ENCODE peak calls at places on chromosomes 5 and 9, in four cellular contexts. One of them, this sample, is unnamed.
A peak's percentile ranks its signal among the peaks of the same experiment; 100 is the strongest.

GRCh38 chr5:167602077-167602476 is 689.4 kb upstream of the WWC1 start:
- DNase-seq in esophagus squamous epithelium: no peak
- DNase-seq in GM12865: no peak
- DNase-seq in RWPE1: no peak
- DNase-seq in this sample: no peak

GRCh38 chr9:75601280-75601679 is 289.2 kb upstream of the PCSK5 start:
- DNase-seq in RWPE1: no peak
- DNase-seq in esophagus squamous epithelium: no peak
- DNase-seq in GM12865: no peak
- DNase-seq in this sample: peak; percentile 34

GRCh38 chr5:15502208-15502607 is 2.2 kb downstream of the FBXL7 start:
- DNase-seq in GM12865: no peak
- DNase-seq in esophagus squamous epithelium: no peak
- DNase-seq in RWPE1: no peak
- DNase-seq in this sample: no peak

GRCh38 chr5:37495668-37496067 is 116.5 kb downstream of the WDR70 start:
- DNase-seq in GM12865: no peak
- DNase-seq in RWPE1: peak; percentile 26
- DNase-seq in esophagus squamous epithelium: no peak
- DNase-seq in this sample: no peak

GRCh38 chr5:135019314-135019713 is 14.7 kb downstream of the PITX1 start:
- DNase-seq in GM12865: no peak
- DNase-seq in RWPE1: no peak
- DNase-seq in esophagus squamous epithelium: no peak
- DNase-seq in this sample: no peak

GRCh38 chr5:10860645-10861455 is 99.8 kb upstream of the DAP start:
- DNase-seq in esophagus squamous epithelium: no peak
- DNase-seq in RWPE1: no peak
- DNase-seq in GM12865: no peak
- DNase-seq in this sample: no peak

GRCh38 chr9:103183569-103184191 is 188.5 kb downstream of the CYLC2 start:
- DNase-seq in RWPE1: peak; percentile 10
- DNase-seq in esophagus squamous epithelium: no peak
- DNase-seq in GM12865: no peak
- DNase-seq in this sample: peak; percentile 70

GRCh38 chr9:106632621-106633020 is 230.3 kb upstream of the ZNF462 start:
- DNase-seq in esophagus squamous epithelium: no peak
- DNase-seq in GM12865: no peak
- DNase-seq in RWPE1: peak; percentile 64
- DNase-seq in this sample: peak; percentile 9

GRCh38 chr9:26112724-26113123 is 434.5 kb upstream of the TUSC1 start:
- DNase-seq in esophagus squamous epithelium: no peak
- DNase-seq in GM12865: no peak
- DNase-seq in RWPE1: no peak
- DNase-seq in this sample: peak; percentile 42

GRCh38 chr9:87113892-87114291 is 166.6 kb upstream of the GAS1 start:
- DNase-seq in RWPE1: no peak
- DNase-seq in esophagus squamous epithelium: no peak
- DNase-seq in GM12865: no peak
- DNase-seq in this sample: peak; percentile 30
- TF ChIP-seq CTCF in RWPE1: no peak
- TF ChIP-seq CTCF in esophagus squamous epithelium: no peak
- TF ChIP-seq CTCF in GM12865: no peak
- TF ChIP-seq CTCF in this sample: peak; percentile 8

DNA sequence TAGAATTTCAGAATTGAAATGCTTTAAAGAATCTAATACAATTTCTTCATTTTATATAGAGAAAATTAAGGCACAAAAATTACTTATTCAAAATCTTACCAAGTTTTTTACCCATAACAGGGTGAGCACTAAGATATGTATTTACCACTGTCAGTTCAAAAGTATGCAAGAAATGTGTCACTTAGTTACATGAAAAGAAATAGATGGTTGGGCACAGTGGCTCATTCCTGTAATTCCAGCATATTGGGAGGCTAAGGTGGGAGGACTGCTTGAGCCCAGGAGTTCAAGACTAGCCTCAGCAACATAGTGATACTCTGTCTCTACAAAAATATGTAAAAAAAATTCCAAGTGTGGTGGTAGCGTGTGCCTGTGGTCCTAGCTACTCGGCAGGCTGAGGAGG is 19.5 kb downstream of the YIPF5 start:
- DNase-seq in GM12865: no peak
- DNase-seq in RWPE1: no peak
- DNase-seq in esophagus squamous epithelium: no peak
- DNase-seq in this sample: no peak
- TF ChIP-seq CTCF in GM12865: no peak
- TF ChIP-seq CTCF in RWPE1: no peak
- TF ChIP-seq CTCF in esophagus squamous epithelium: no peak
- TF ChIP-seq CTCF in this sample: no peak

DNA sequence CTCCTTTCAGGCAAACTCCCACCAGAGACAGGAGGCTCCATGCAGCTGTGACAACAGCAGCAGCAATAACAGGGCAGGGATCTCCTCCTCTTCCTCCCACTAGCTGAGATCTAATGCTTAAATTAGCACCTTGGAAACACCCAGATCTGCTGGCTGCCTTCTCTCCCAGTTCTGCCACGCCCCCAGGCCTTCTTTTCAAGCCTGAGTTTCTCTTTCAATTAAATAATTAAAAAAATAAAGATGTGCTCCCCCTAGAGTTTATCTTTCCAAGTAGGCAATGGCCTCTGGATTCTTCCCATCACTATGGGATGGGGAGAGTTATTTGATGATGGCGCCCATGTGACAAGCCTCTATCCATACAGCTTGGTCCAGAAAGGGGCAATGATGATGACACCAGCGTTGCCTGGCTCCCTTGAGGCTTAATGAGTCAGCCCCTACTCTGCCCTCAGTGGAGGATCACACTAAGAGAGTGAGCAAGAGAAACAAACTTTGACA is 3.8 kb downstream of the FAM219A start:
- DNase-seq in GM12865: no peak
- DNase-seq in esophagus squamous epithelium: no peak
- DNase-seq in RWPE1: peak; percentile 55
- DNase-seq in this sample: peak; percentile 78
- TF ChIP-seq CTCF in GM12865: no peak
- TF ChIP-seq CTCF in esophagus squamous epithelium: no peak
- TF ChIP-seq CTCF in RWPE1: no peak
- TF ChIP-seq CTCF in this sample: no peak

DNA sequence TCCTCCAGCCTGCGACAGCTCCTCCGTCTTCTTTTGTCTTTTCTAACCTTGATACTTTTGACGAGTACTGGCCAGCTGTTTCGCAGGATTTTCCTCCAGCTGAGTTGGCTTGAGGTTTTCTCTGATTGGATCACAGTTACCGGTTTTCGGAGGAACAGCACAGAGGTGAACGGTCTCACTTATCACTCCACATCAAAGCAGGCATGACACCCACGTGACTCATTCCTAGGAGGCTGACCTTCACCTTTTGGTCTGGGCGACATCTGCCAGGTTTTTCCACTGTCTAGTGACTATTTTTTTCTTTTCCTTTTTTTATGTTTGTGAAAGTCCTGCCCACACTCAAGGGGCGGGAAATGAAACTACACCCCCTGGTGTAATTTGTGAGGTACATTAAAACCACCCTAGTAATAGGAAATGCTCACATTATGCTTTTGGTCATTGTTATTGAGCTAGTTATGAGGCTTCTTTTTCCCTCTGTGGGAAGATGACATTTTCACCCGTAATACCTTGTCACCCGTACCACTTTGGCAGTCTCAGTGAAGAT is 319.2 kb downstream of the GADD45G start:
- DNase-seq in GM12865: no peak
- DNase-seq in esophagus squamous epithelium: no peak
- DNase-seq in RWPE1: peak; percentile 23
- DNase-seq in this sample: peak; percentile 8
- TF ChIP-seq CTCF in GM12865: no peak
- TF ChIP-seq CTCF in esophagus squamous epithelium: no peak
- TF ChIP-seq CTCF in RWPE1: no peak
- TF ChIP-seq CTCF in this sample: no peak

GRCh38 chr5:128850049-128850448 is 115.2 kb upstream of the SLC27A6 start:
- DNase-seq in RWPE1: no peak
- DNase-seq in GM12865: no peak
- DNase-seq in esophagus squamous epithelium: no peak
- DNase-seq in this sample: no peak

GRCh38 chr5:128838631-128839030 is 126.7 kb upstream of the SLC27A6 start:
- DNase-seq in GM12865: no peak
- DNase-seq in RWPE1: no peak
- DNase-seq in esophagus squamous epithelium: no peak
- DNase-seq in this sample: no peak

GRCh38 chr5:128842241-128842640 is 123.0 kb upstream of the SLC27A6 start:
- DNase-seq in GM12865: no peak
- DNase-seq in esophagus squamous epithelium: no peak
- DNase-seq in RWPE1: no peak
- DNase-seq in this sample: peak; percentile 25

GRCh38 chr5:128844354-128844923 is 120.8 kb upstream of the SLC27A6 start:
- DNase-seq in GM12865: no peak
- DNase-seq in esophagus squamous epithelium: no peak
- DNase-seq in RWPE1: peak; percentile 37
- DNase-seq in this sample: peak; percentile 46
- TF ChIP-seq CTCF in GM12865: no peak
- TF ChIP-seq CTCF in esophagus squamous epithelium: peak; percentile 34
- TF ChIP-seq CTCF in RWPE1: peak; percentile 62
- TF ChIP-seq CTCF in this sample: peak; percentile 59

GRCh38 chr5:85108471-85108870 is 723.8 kb upstream of the EDIL3 start:
- DNase-seq in RWPE1: no peak
- DNase-seq in esophagus squamous epithelium: no peak
- DNase-seq in GM12865: no peak
- DNase-seq in this sample: no peak
- TF ChIP-seq CTCF in RWPE1: no peak
- TF ChIP-seq CTCF in esophagus squamous epithelium: no peak
- TF ChIP-seq CTCF in GM12865: no peak
- TF ChIP-seq CTCF in this sample: no peak

GRCh38 chr5:53334431-53334941 is 145.9 kb upstream of the FST start:
- DNase-seq in RWPE1: peak; percentile 86
- DNase-seq in esophagus squamous epithelium: no peak
- DNase-seq in GM12865: no peak
- DNase-seq in this sample: peak; percentile 86

GRCh38 chr5:53331463-53331862 is 149.0 kb upstream of the FST start:
- DNase-seq in GM12865: no peak
- DNase-seq in esophagus squamous epithelium: no peak
- DNase-seq in RWPE1: peak; percentile 90
- DNase-seq in this sample: peak; percentile 69

GRCh38 chr5:53337827-53338226 is 142.6 kb upstream of the FST start:
- DNase-seq in GM12865: no peak
- DNase-seq in RWPE1: peak; percentile 54
- DNase-seq in esophagus squamous epithelium: no peak
- DNase-seq in this sample: peak; percentile 34

GRCh38 chr5:53333160-53333559 is 147.3 kb upstream of the FST start:
- DNase-seq in esophagus squamous epithelium: no peak
- DNase-seq in RWPE1: peak; percentile 62
- DNase-seq in GM12865: no peak
- DNase-seq in this sample: peak; percentile 63

GRCh38 chr5:53335115-53335514 is 145.3 kb upstream of the FST start:
- DNase-seq in GM12865: no peak
- DNase-seq in RWPE1: no peak
- DNase-seq in esophagus squamous epithelium: no peak
- DNase-seq in this sample: peak; percentile 49
- TF ChIP-seq CTCF in GM12865: no peak
- TF ChIP-seq CTCF in RWPE1: no peak
- TF ChIP-seq CTCF in esophagus squamous epithelium: no peak
- TF ChIP-seq CTCF in this sample: peak; percentile 15

GRCh38 chr5:151218177-151218576 is 5.7 kb downstream of the CCDC69 start:
- DNase-seq in esophagus squamous epithelium: no peak
- DNase-seq in RWPE1: no peak
- DNase-seq in GM12865: no peak
- DNase-seq in this sample: no peak

GRCh38 chr5:151219138-151219537 is 4.8 kb downstream of the CCDC69 start:
- DNase-seq in RWPE1: no peak
- DNase-seq in esophagus squamous epithelium: no peak
- DNase-seq in GM12865: no peak
- DNase-seq in this sample: no peak

GRCh38 chr5:151222054-151222768 is 1.7 kb downstream of the CCDC69 start:
- DNase-seq in GM12865: no peak
- DNase-seq in esophagus squamous epithelium: no peak
- DNase-seq in RWPE1: no peak
- DNase-seq in this sample: no peak

GRCh38 chr5:151221574-151221973 is 2.3 kb downstream of the CCDC69 start:
- DNase-seq in RWPE1: no peak
- DNase-seq in esophagus squamous epithelium: no peak
- DNase-seq in GM12865: no peak
- DNase-seq in this sample: no peak

DNA sequence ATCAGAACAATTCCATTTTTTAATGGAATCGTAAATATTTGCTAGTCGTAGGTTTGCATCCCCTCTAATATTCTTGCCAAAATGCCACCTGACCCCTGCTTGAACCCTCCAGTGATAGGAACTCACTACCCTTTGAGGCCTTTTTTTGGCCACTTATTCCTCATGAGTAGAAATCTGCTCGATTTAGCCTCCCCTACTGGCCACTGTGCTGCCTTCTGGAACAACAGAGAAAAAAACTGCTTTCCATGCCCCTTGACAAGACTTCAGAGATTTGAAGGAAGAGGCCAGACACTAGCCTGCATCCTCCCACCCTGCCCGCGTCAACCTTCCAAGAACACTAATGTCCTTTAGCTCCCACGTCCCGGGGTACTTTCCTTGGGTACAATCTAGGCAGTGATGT is 4.1 kb downstream of the CCDC69 start:
- DNase-seq in GM12865: no peak
- DNase-seq in esophagus squamous epithelium: no peak
- DNase-seq in RWPE1: no peak
- DNase-seq in this sample: no peak
- TF ChIP-seq CTCF in GM12865: peak; percentile 15
- TF ChIP-seq CTCF in esophagus squamous epithelium: no peak
- TF ChIP-seq CTCF in RWPE1: no peak
- TF ChIP-seq CTCF in this sample: no peak

This sample was measured in MCF 10A.